ENCODE peak calls at places on chromosome 17, in seven cellular contexts. L is cardiac muscle cell, M is upper lobe of left lung, H is PC-3, Q is colonic mucosa, G is psoas muscle, P is heart right ventricle. J is an unnamed sample.

GRCh38 chr17:27605409-27605808 is 25.6 kb upstream of the LGALS9 start:
- DNase-seq in G (no peak), L (no peak), Q (no peak), M (no peak), H (no peak), P (no peak), J (no peak)

GRCh38 chr17:42937712-42938596 is 26.3 kb downstream of the AARSD1 start:
- DNase-seq in P (peak; percentile 23), M (peak; percentile 26), L (peak; percentile 76), H (peak; percentile 59), Q (peak; percentile 22), G (no peak), J (no peak)

GRCh38 chr17:37438141-37438540 is 31.5 kb downstream of the TADA2A start:
- DNase-seq in M (no peak), Q (no peak), G (no peak), L (no peak), P (no peak), H (peak; percentile 19), J (no peak)

GRCh38 chr17:40153603-40154238 is 13.4 kb downstream of the CASC3 start:
- DNase-seq in Q (no peak), M (no peak), H (no peak), P (no peak), G (no peak), L (no peak), J (no peak)

GRCh38 chr17:58308985-58309917 is 19.3 kb downstream of the TSPOAP1 start:
- DNase-seq in M (no peak), L (no peak), Q (no peak), P (no peak), G (no peak), H (no peak), J (no peak)

GRCh38 chr17:81701288-81702071 is 1.7 kb upstream of the MRPL12 start:
- DNase-seq in M (no peak), P (no peak), H (peak; percentile 25), L (no peak), Q (no peak), G (no peak), J (no peak)

GRCh38 chr17:12983986-12984932 is 33.6 kb downstream of the ELAC2 start:
- DNase-seq in G (peak; percentile 88), L (peak; percentile 82), M (no peak), H (peak; percentile 65), P (peak; percentile 54), Q (peak; percentile 46), J (no peak)

GRCh38 chr17:13560935-13561334 is 40.8 kb downstream of the HS3ST3A1 start:
- DNase-seq in M (no peak), H (no peak), P (no peak), G (no peak), L (no peak), Q (no peak), J (no peak)

GRCh38 chr17:17377071-17377487 is 73.9 kb downstream of the NT5M start:
- DNase-seq in P (no peak), Q (no peak), H (no peak), L (no peak), G (no peak), M (no peak), J (peak; percentile 28)

GRCh38 chr17:2683912-2684311 is 27.7 kb downstream of the CLUH start:
- DNase-seq in G (no peak), M (peak; percentile 29), L (no peak), Q (peak; percentile 50), P (no peak), H (peak; percentile 29), J (no peak)

GRCh38 chr17:58710948-58711552 is 18.6 kb downstream of the RAD51C start:
- DNase-seq in P (peak; percentile 21), L (peak; percentile 79), M (no peak), G (no peak), Q (peak; percentile 42), H (peak; percentile 85), J (no peak)

GRCh38 chr17:74531231-74531761 is at the start of gene CD300LB:
- DNase-seq in Q (peak; percentile 12), M (peak; percentile 19), L (no peak), G (no peak), P (peak; percentile 3), H (no peak), J (no peak)

GRCh38 chr17:33012522-33013033 is 20.9 kb downstream of the SPACA3 start:
- DNase-seq in Q (no peak), L (peak; percentile 91), H (peak; percentile 85), G (no peak), M (no peak), P (no peak), J (no peak)

GRCh38 chr17:78600181-78600651 is 23.0 kb upstream of the DNAH17 start:
- DNase-seq in P (peak; percentile 22), L (peak; percentile 66), H (no peak), Q (no peak), M (no peak), G (no peak), J (no peak)

GRCh38 chr17:39665642-39666221 is 583 bp downstream of the TCAP start:
- DNase-seq in L (no peak), M (no peak), P (no peak), Q (no peak), G (peak; percentile 86), H (peak; percentile 50), J (no peak)

GRCh38 chr17:79702550-79703236 is 28.1 kb upstream of the ENPP7 start:
- DNase-seq in M (no peak), Q (no peak), H (no peak), G (no peak), P (no peak), L (no peak), J (no peak)

GRCh38 chr17:27783951-27784350 is 16.4 kb downstream of the NOS2 start:
- DNase-seq in L (no peak), Q (no peak), G (no peak), M (no peak), H (no peak), P (no peak), J (no peak)

GRCh38 chr17:57906910-57907309 is 48.3 kb downstream of the CUEDC1 start:
- DNase-seq in M (no peak), G (peak; percentile 54), Q (no peak), H (no peak), L (no peak), P (no peak), J (peak; percentile 76)

GRCh38 chr17:48944519-48945260 is at the start of gene SNF8:
- DNase-seq in L (peak; percentile 95), M (peak; percentile 90), P (peak; percentile 92), Q (peak; percentile 95), H (peak; percentile 97), G (peak; percentile 96), J (peak; percentile 86)

GRCh38 chr17:66461343-66461995 is 159.1 kb downstream of the PRKCA start:
- DNase-seq in H (no peak), G (no peak), Q (no peak), M (no peak), P (no peak), L (no peak), J (no peak)

GRCh38 chr17:66460558-66460957 is 158.1 kb downstream of the PRKCA start:
- DNase-seq in M (no peak), H (no peak), L (no peak), Q (no peak), G (no peak), P (no peak), J (no peak)

GRCh38 chr17:66459811-66460270 is 157.4 kb downstream of the PRKCA start:
- DNase-seq in L (peak; percentile 99), P (peak; percentile 38), G (no peak), Q (no peak), H (peak; percentile 97), M (peak; percentile 61), J (no peak)

GRCh38 chr17:66462010-66462409 is 159.6 kb downstream of the PRKCA start:
- DNase-seq in M (no peak), G (no peak), H (no peak), P (no peak), Q (peak; percentile 50), L (no peak), J (peak; percentile 37)

GRCh38 chr17:66458782-66459181 is 156.4 kb downstream of the PRKCA start:
- DNase-seq in G (no peak), L (no peak), H (no peak), Q (no peak), M (no peak), P (no peak), J (no peak)
- H3K27ac ChIP-seq in G (no peak overlapping the region), L (no peak overlapping the region), H (peak overlapping the region; percentile 71), Q (no peak overlapping the region), M (no peak overlapping the region), P (peak overlapping the region; percentile 73), J (no peak overlapping the region)

DNA sequence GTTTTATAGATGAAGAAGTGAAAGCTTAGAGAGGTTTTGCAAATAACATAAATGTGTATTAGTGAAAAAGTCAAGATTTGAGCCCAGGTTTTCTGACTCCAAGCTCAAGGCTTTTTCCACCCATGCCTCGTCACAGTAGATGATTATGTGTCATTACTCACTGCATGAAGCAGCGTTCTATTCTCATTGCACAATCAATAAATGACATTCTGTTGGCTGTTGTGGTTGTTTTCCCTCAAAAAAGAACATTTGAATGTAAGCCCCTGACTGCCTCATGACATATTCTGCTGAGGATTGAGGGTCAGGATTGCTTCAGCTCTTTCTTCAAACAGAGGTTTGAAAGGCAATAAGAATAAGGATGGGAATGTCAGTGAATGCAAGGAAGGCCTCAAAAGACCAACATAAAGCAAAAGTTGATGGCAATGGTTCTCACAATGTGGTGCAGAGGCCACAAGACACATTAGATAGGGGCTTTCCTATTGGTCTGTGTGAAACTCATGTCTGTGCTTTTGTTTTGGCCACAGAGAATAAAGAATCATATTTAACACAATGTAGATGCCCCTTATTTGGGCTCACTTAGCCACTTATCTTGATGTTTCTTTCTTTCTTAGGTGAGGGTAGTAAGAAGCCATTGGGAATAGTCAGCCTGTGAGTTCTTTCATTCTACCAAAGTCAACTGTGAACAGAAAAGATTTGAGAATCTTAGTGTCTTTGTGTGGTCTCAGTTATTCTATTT is 5.4 kb upstream of the MMD start:
- DNase-seq in M (no peak), P (no peak), G (no peak), L (peak; percentile 83), Q (no peak), H (peak; percentile 49), J (no peak)
- H3K27ac ChIP-seq in M (no peak overlapping the region), P (no peak overlapping the region), G (no peak overlapping the region), L (no peak overlapping the region), Q (no peak overlapping the region), H (no peak overlapping the region), J (no peak overlapping the region)

GRCh38 chr17:50440838-50441829 is 15.1 kb downstream of the ACSF2 start:
- DNase-seq in Q (peak; percentile 18), L (no peak), P (no peak), H (no peak), G (no peak), M (no peak), J (no peak)
- H3K27ac ChIP-seq in Q (peak overlapping the region; percentile 19), L (peak overlapping the region; percentile 85), P (no peak overlapping the region), H (no peak overlapping the region), G (peak overlapping the region; percentile 63), M (peak overlapping the region; percentile 84), J (no peak overlapping the region)

GRCh38 chr17:64259436-64259835 is 3.6 kb downstream of the TEX2 start:
- DNase-seq in G (no peak), P (no peak), L (no peak), H (no peak), Q (no peak), M (no peak), J (no peak)

GRCh38 chr17:64254755-64255154 is 8.3 kb downstream of the TEX2 start:
- DNase-seq in L (no peak), M (no peak), P (no peak), G (no peak), Q (no peak), H (no peak), J (no peak)

GRCh38 chr17:64255764-64256163 is 7.3 kb downstream of the TEX2 start:
- DNase-seq in P (no peak), M (no peak), Q (no peak), G (no peak), L (no peak), H (no peak), J (no peak)

GRCh38 chr17:64259922-64260321 is 3.1 kb downstream of the TEX2 start:
- DNase-seq in Q (peak; percentile 23), H (peak; percentile 78), P (no peak), M (peak; percentile 39), G (no peak), L (peak; percentile 81), J (no peak)

GRCh38 chr17:64256913-64257807 is 5.9 kb downstream of the TEX2 start:
- DNase-seq in Q (no peak), M (no peak), L (peak; percentile 18), G (no peak), H (no peak), P (no peak), J (no peak)
- H3K27ac ChIP-seq in Q (no peak overlapping the region), M (no peak overlapping the region), L (no peak overlapping the region), G (peak overlapping the region; percentile 17), H (no peak overlapping the region), P (no peak overlapping the region), J (peak overlapping the region; percentile 39)

J was measured in substantia nigra.